ENCODE peak calls at places on chromosomes 6 and 20, in five cellular contexts. One of them, this sample, is unnamed.

GRCh38 chr6:169162968-169163903 is 90.4 kb downstream of the THBS2 start:
- DNase-seq in H1: no peak
- DNase-seq in trophoblast cell: peak; percentile 94
- DNase-seq in H9: peak; percentile 16
- DNase-seq in neuronal stem cell: no peak
- DNase-seq in this sample: peak; percentile 85

GRCh38 chr20:58647814-58648501 is 3.1 kb upstream of the STX16 start:
- DNase-seq in trophoblast cell: no peak
- DNase-seq in neuronal stem cell: no peak
- DNase-seq in H1: peak; percentile 43
- DNase-seq in H9: no peak
- DNase-seq in this sample: no peak

GRCh38 chr6:43625393-43625992 is 3.6 kb downstream of the GTPBP2 start:
- DNase-seq in trophoblast cell: no peak
- DNase-seq in H9: no peak
- DNase-seq in neuronal stem cell: no peak
- DNase-seq in H1: no peak
- DNase-seq in this sample: no peak

GRCh38 chr6:165988306-165988756 is 179.3 kb downstream of the TBXT start:
- DNase-seq in neuronal stem cell: no peak
- DNase-seq in trophoblast cell: no peak
- DNase-seq in H1: peak; percentile 78
- DNase-seq in H9: no peak
- DNase-seq in this sample: no peak

GRCh38 chr6:141552031-141552430 is 580.7 kb upstream of the GJE1 start:
- DNase-seq in H9: no peak
- DNase-seq in trophoblast cell: no peak
- DNase-seq in neuronal stem cell: no peak
- DNase-seq in H1: no peak
- DNase-seq in this sample: no peak

GRCh38 chr6:149864578-149865535 is 698 bp upstream of the LRP11 start:
- DNase-seq in H1: no peak
- DNase-seq in neuronal stem cell: peak; percentile 39
- DNase-seq in trophoblast cell: peak; percentile 79
- DNase-seq in H9: no peak
- DNase-seq in this sample: peak; percentile 88

GRCh38 chr6:75855047-75855446 is 106.0 kb downstream of the MYO6 start:
- DNase-seq in neuronal stem cell: peak; percentile 37
- DNase-seq in trophoblast cell: peak; percentile 88
- DNase-seq in H1: no peak
- DNase-seq in H9: no peak
- DNase-seq in this sample: peak; percentile 64

GRCh38 chr20:45987108-45987780 is 15.2 kb upstream of the ZNF335 start:
- DNase-seq in H9: peak; percentile 92
- DNase-seq in trophoblast cell: peak; percentile 81
- DNase-seq in H1: peak; percentile 95
- DNase-seq in neuronal stem cell: peak; percentile 59
- DNase-seq in this sample: peak; percentile 53

GRCh38 chr6:137086031-137086430 is 41.3 kb upstream of the IL20RA start:
- DNase-seq in neuronal stem cell: no peak
- DNase-seq in H9: no peak
- DNase-seq in trophoblast cell: no peak
- DNase-seq in H1: no peak
- DNase-seq in this sample: no peak

GRCh38 chr6:126812651-126813050 is 305.8 kb upstream of the RSPO3 start:
- DNase-seq in H1: no peak
- DNase-seq in neuronal stem cell: no peak
- DNase-seq in trophoblast cell: no peak
- DNase-seq in H9: no peak
- DNase-seq in this sample: peak; percentile 6

GRCh38 chr6:88750936-88751335 is 212.5 kb downstream of the RNGTT start:
- DNase-seq in H1: no peak
- DNase-seq in trophoblast cell: no peak
- DNase-seq in neuronal stem cell: no peak
- DNase-seq in H9: no peak
- DNase-seq in this sample: no peak

GRCh38 chr6:137749595-137750215 is 117.4 kb upstream of the TNFAIP3 start:
- DNase-seq in H9: no peak
- DNase-seq in trophoblast cell: peak; percentile 84
- DNase-seq in H1: no peak
- DNase-seq in neuronal stem cell: no peak
- DNase-seq in this sample: no peak

GRCh38 chr6:167714166-167714565 is 112.5 kb upstream of the AFDN start:
- DNase-seq in H9: no peak
- DNase-seq in neuronal stem cell: no peak
- DNase-seq in trophoblast cell: no peak
- DNase-seq in H1: no peak
- DNase-seq in this sample: peak; percentile 7

GRCh38 chr6:73612611-73613010 is 41.2 kb downstream of the SLC17A5 start:
- DNase-seq in neuronal stem cell: no peak
- DNase-seq in trophoblast cell: peak; percentile 77
- DNase-seq in H9: no peak
- DNase-seq in H1: no peak
- DNase-seq in this sample: no peak

GRCh38 chr20:19291024-19291817 is 78.8 kb downstream of the SLC24A3 start:
- DNase-seq in trophoblast cell: no peak
- DNase-seq in H9: no peak
- DNase-seq in neuronal stem cell: no peak
- DNase-seq in H1: no peak
- DNase-seq in this sample: no peak

GRCh38 chr20:25032478-25033183 is 25.3 kb downstream of the ACSS1 start:
- DNase-seq in trophoblast cell: peak; percentile 10
- DNase-seq in H1: no peak
- DNase-seq in H9: peak; percentile 46
- DNase-seq in neuronal stem cell: peak; percentile 40
- DNase-seq in this sample: no peak

GRCh38 chr6:9412951-9413559 is 977.7 kb upstream of the SLC35B3 start:
- DNase-seq in H9: peak; percentile 57
- DNase-seq in trophoblast cell: peak; percentile 66
- DNase-seq in neuronal stem cell: no peak
- DNase-seq in H1: no peak
- DNase-seq in this sample: no peak

GRCh38 chr20:25198663-25199363 is 3.3 kb downstream of the ENTPD6 start:
- DNase-seq in H9: no peak
- DNase-seq in trophoblast cell: no peak
- DNase-seq in neuronal stem cell: no peak
- DNase-seq in H1: no peak
- DNase-seq in this sample: no peak

GRCh38 chr6:97842536-97842935 is 559.5 kb upstream of the MMS22L start:
- DNase-seq in neuronal stem cell: no peak
- DNase-seq in trophoblast cell: no peak
- DNase-seq in H1: no peak
- DNase-seq in H9: no peak
- DNase-seq in this sample: no peak

GRCh38 chr6:45808917-45809316 is 206.7 kb downstream of the CLIC5 start:
- DNase-seq in trophoblast cell: no peak
- DNase-seq in H9: no peak
- DNase-seq in neuronal stem cell: no peak
- DNase-seq in H1: no peak
- DNase-seq in this sample: no peak

DNA sequence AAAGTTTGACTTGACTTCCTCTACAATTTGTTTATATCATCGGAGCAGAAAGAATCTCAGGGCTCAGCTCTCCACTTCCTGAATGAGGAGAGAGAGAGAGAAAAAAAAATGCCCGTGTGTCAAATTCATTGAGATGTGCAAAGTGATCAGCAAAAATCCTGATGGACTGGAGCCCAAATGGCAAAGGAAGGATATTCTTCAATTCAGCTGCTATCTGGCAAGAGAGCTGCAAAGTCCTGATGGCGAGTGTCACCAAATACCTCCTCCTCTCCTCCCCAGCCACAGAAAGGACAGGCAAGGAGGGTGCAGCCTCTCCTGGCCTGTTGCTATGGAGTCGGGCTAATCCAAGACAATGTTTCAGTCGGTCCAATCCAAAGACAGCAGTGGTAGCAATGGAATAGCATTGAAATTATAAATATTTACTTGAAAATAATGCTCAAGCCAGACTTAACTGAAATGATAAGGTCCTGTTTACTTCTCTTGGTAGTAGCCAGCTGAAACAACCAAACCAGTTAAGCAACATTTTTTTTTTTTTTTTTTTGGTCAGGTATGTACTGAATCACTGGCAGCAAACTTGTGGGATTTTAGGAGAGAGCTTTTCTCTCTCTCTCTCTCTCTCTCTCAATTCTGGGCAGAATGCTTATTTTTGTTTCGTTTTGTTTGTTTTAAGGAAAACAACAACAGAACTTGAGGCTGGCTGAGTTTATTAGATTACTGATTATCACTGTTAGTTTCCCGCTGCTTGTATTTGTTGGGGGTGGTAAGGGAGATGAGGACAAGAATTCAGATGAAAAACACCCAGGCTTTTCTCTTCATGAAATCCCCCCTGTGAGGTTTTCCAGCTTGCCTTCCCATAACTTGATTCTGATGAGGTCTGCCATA is 204.2 kb downstream of the BCAS1 start:
- DNase-seq in H1: no peak
- DNase-seq in trophoblast cell: peak; percentile 95
- DNase-seq in neuronal stem cell: peak; percentile 52
- DNase-seq in H9: peak; percentile 62
- DNase-seq in this sample: peak; percentile 90
- H2BK12ac ChIP-seq in H1: peak overlapping the region; percentile 99
- H2BK12ac ChIP-seq in trophoblast cell: peak overlapping the region; percentile 46
- H2BK12ac ChIP-seq in neuronal stem cell: no peak overlapping the region
- H2BK12ac ChIP-seq in H9: peak overlapping the region; percentile 47
- H2BK12ac ChIP-seq in this sample: peak overlapping the region; percentile 86

GRCh38 chr6:30206799-30207618 is 6.2 kb downstream of the TRIM26 start:
- DNase-seq in trophoblast cell: no peak
- DNase-seq in neuronal stem cell: no peak
- DNase-seq in H1: no peak
- DNase-seq in H9: peak; percentile 63
- DNase-seq in this sample: peak; percentile 30
- H3K23ac ChIP-seq in trophoblast cell: no peak overlapping the region
- H3K23ac ChIP-seq in neuronal stem cell: no peak overlapping the region
- H3K23ac ChIP-seq in H1: no peak overlapping the region
- H3K23ac ChIP-seq in H9: no peak overlapping the region
- H3K23ac ChIP-seq in this sample: no peak overlapping the region

DNA sequence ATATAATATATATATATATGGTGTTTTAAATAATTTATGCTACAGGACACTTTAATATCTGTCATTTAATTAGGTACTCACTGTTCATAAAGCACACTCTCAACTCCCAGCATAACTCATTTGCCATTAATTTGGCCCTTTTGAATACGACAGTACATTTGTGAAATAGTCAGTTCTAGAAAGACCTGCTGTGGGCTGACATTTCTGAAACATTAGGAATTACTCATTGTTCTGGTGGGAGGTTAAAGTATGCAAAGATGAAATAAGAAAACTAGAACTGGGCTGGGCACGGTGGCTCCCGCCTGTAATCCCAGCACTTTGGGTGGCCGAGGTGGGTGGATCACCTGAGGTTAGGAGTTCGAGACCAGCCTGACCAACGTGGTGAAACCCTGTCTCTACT is 497.5 kb downstream of the UTRN start:
- DNase-seq in neuronal stem cell: no peak
- DNase-seq in trophoblast cell: no peak
- DNase-seq in H1: no peak
- DNase-seq in H9: no peak
- DNase-seq in this sample: no peak
- H2BK12ac ChIP-seq in neuronal stem cell: no peak overlapping the region
- H2BK12ac ChIP-seq in trophoblast cell: no peak overlapping the region
- H2BK12ac ChIP-seq in H1: no peak overlapping the region
- H2BK12ac ChIP-seq in H9: no peak overlapping the region
- H2BK12ac ChIP-seq in this sample: no peak overlapping the region

DNA sequence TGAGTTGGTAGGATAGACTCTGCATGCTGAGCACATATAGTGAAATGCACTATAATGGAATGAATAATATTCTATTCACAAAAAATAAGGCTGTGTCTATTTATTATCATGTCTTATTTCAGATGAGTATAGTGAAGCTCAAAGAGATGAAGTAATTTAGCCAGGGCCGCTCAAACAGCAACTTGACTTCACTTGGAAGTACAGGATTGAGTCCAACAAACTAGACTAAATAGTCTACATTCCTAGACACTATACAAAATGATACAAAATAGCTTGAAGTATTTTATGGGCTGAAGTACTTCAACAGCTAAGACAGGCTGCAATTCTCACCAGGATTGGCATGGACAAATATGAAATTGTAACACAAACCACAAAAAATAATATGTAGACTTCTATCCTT is 144.5 kb upstream of the DST start:
- DNase-seq in H1: no peak
- DNase-seq in neuronal stem cell: no peak
- DNase-seq in H9: no peak
- DNase-seq in trophoblast cell: no peak
- DNase-seq in this sample: peak; percentile 69
- H3K23ac ChIP-seq in H1: no peak overlapping the region
- H3K23ac ChIP-seq in neuronal stem cell: no peak overlapping the region
- H3K23ac ChIP-seq in H9: no peak overlapping the region
- H3K23ac ChIP-seq in trophoblast cell: no peak overlapping the region
- H3K23ac ChIP-seq in this sample: no peak overlapping the region

DNA sequence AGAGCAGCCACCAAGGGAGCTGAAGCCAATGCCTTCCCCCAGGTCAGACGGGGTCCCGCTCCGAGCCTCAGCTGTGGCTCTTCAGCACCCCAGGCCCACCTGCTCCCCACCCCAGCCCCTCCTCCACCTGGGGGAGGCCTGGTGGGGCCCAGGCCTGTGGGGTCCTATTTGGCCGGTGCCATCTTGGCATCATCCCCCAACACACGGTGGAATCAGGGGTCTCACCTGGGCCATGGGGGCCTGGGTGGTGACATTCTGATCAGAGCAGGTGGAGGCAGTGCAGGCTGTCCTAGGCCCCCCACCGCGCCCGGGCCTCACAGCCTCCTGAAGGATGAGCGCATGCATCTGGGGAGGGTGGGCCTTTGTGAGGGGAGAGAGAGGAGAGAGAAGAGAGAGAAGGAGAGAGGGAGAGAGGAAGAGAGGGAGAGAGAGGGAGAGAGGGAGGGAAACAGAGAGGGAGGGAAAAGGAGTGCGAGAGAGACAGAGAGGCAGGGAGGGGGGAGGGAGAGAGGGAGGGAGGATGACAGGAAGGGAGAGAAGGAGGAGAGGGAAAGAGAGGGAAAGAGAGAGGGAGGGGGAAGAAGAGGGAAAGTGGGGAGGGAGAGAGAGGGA is 23.9 kb upstream of the RBBP8NL start:
- DNase-seq in trophoblast cell: no peak
- DNase-seq in neuronal stem cell: no peak
- DNase-seq in H9: no peak
- DNase-seq in H1: no peak
- DNase-seq in this sample: no peak
- H2BK12ac ChIP-seq in trophoblast cell: no peak overlapping the region
- H2BK12ac ChIP-seq in neuronal stem cell: peak overlapping the region; percentile 41
- H2BK12ac ChIP-seq in H9: no peak overlapping the region
- H2BK12ac ChIP-seq in H1: no peak overlapping the region
- H2BK12ac ChIP-seq in this sample: no peak overlapping the region

GRCh38 chr6:116461563-116462507 is 660 bp downstream of the CALHM6 start:
- DNase-seq in trophoblast cell: peak; percentile 92
- DNase-seq in neuronal stem cell: peak; percentile 68
- DNase-seq in H1: peak; percentile 83
- DNase-seq in H9: peak; percentile 84
- DNase-seq in this sample: peak; percentile 47
- H3K23ac ChIP-seq in trophoblast cell: no peak overlapping the region
- H3K23ac ChIP-seq in neuronal stem cell: peak overlapping the region; percentile 95
- H3K23ac ChIP-seq in H1: no peak overlapping the region
- H3K23ac ChIP-seq in H9: no peak overlapping the region
- H3K23ac ChIP-seq in this sample: no peak overlapping the region

GRCh38 chr20:50325651-50326050 is 135.0 kb downstream of the CEBPB start:
- DNase-seq in trophoblast cell: no peak
- DNase-seq in H9: no peak
- DNase-seq in H1: no peak
- DNase-seq in neuronal stem cell: no peak
- DNase-seq in this sample: no peak
- H2BK12ac ChIP-seq in trophoblast cell: no peak overlapping the region
- H2BK12ac ChIP-seq in H9: no peak overlapping the region
- H2BK12ac ChIP-seq in H1: no peak overlapping the region
- H2BK12ac ChIP-seq in neuronal stem cell: no peak overlapping the region
- H2BK12ac ChIP-seq in this sample: no peak overlapping the region

GRCh38 chr20:834151-834747 is 734 bp downstream of the FAM110A start:
- DNase-seq in H9: no peak
- DNase-seq in neuronal stem cell: no peak
- DNase-seq in trophoblast cell: no peak
- DNase-seq in H1: no peak
- DNase-seq in this sample: no peak
- H3K23ac ChIP-seq in H9: no peak overlapping the region
- H3K23ac ChIP-seq in neuronal stem cell: no peak overlapping the region
- H3K23ac ChIP-seq in trophoblast cell: no peak overlapping the region
- H3K23ac ChIP-seq in H1: no peak overlapping the region
- H3K23ac ChIP-seq in this sample: peak overlapping the region; percentile 40

This sample was measured in mesenchymal stem cell.